ENCODE peak calls at places on chromosome 7, in seven cellular contexts. I, R, G, Q, P, O and J are unnamed samples.

GRCh38 chr7:76364198-76364584 is 5.4 kb upstream of the YWHAG start:
- DNase-seq in P (peak), R (peak), G (peak), Q (no peak), O (peak), I (no peak), J (no peak)

GRCh38 chr7:55484241-55484640 is 88.1 kb downstream of the VOPP1 start:
- DNase-seq in P (no peak), O (no peak), Q (no peak), I (no peak), R (no peak), G (no peak), J (no peak)

GRCh38 chr7:157565981-157566630 is 229.3 kb downstream of the DNAJB6 start:
- DNase-seq in I (peak), P (no peak), R (no peak), O (no peak), Q (no peak), G (no peak), J (no peak)

GRCh38 chr7:24718431-24718831 is 38.8 kb downstream of the GSDME start:
- DNase-seq in Q (no peak), G (no peak), I (peak), R (no peak), P (no peak), O (no peak), J (no peak)

GRCh38 chr7:157463245-157463644 is 126.4 kb downstream of the DNAJB6 start:
- DNase-seq in G (no peak), R (no peak), O (no peak), P (no peak), I (no peak), Q (no peak), J (no peak)

GRCh38 chr7:90408142-90408541 is 4.9 kb downstream of the CLDN12 start:
- DNase-seq in I (no peak), R (no peak), G (no peak), Q (no peak), P (no peak), O (no peak), J (no peak)

GRCh38 chr7:90945104-90945752 is 319.0 kb upstream of the FZD1 start:
- DNase-seq in I (no peak), R (peak), P (no peak), Q (no peak), G (peak), O (peak), J (no peak)

GRCh38 chr7:138861051-138861450 is 63.1 kb upstream of the ATP6V0A4 start:
- DNase-seq in G (no peak), P (no peak), R (no peak), O (no peak), Q (no peak), I (no peak), J (no peak)

GRCh38 chr7:103532955-103533354 is 86.9 kb upstream of the SLC26A5 start:
- DNase-seq in O (no peak), Q (no peak), P (no peak), R (no peak), I (no peak), G (no peak), J (no peak)

GRCh38 chr7:32266932-32267475 is 196.8 kb upstream of the PDE1C start:
- DNase-seq in I (peak), O (no peak), G (no peak), Q (no peak), P (no peak), R (no peak), J (no peak)

GRCh38 chr7:114175140-114175539 is 239.5 kb upstream of the FOXP2 start:
- DNase-seq in I (no peak), O (peak), G (peak), P (no peak), R (no peak), Q (no peak), J (no peak)

GRCh38 chr7:74083117-74083876 is at the start of gene LIMK1:
- DNase-seq in Q (peak), P (peak), I (peak), G (peak), O (peak), R (peak), J (peak)

GRCh38 chr7:74083928-74084721 is 521 bp downstream of the LIMK1 start:
- DNase-seq in R (no peak), I (no peak), O (peak), P (peak), G (peak), Q (peak), J (peak)

GRCh38 chr7:74084722-74085578 is 1.3 kb downstream of the LIMK1 start:
- DNase-seq in G (no peak), I (no peak), R (no peak), Q (no peak), O (no peak), P (no peak), J (no peak)

GRCh38 chr7:74078461-74078860 is 5.1 kb upstream of the LIMK1 start:
- DNase-seq in I (no peak), R (no peak), O (no peak), Q (no peak), P (no peak), G (no peak), J (no peak)

DNA sequence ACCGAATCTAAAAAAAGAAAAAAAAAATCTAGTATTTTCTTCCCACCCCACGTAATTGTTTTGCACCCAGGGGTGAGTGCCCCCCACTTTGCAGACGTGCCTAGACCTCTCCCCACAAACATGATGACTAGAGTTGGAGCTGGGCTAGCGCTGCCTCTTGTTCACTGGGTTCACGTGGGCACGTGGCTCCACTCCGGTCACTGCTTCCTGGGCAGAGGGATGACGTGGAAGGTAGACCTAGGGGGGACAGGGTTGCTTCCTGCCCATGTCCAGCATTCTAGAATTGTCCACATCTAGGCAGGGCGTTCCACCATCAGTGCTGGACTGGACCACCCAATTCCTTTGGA is 861 bp upstream of the LIMK1 start:
- DNase-seq in P (no peak), G (no peak), I (no peak), R (no peak), O (no peak), Q (no peak), J (no peak)
- H3K4me3 ChIP-seq in P (no peak), G (no peak), I (peak), R (no peak), O (no peak), Q (no peak), J (peak)

GRCh38 chr7:7971308-7972040 is 2.9 kb downstream of the GLCCI1 start:
- DNase-seq in G (no peak), Q (no peak), O (no peak), I (no peak), R (no peak), P (no peak), J (no peak)
- H3K4me3 ChIP-seq in G (no peak), Q (peak), O (no peak), I (peak), R (peak), P (no peak), J (peak)

GRCh38 chr7:25967278-25968204 is 184.5 kb upstream of the NFE2L3 start:
- DNase-seq in G (no peak), O (no peak), R (no peak), I (no peak), P (no peak), Q (no peak), J (no peak)

GRCh38 chr7:25965405-25966123 is 186.4 kb upstream of the NFE2L3 start:
- DNase-seq in P (peak), I (no peak), O (peak), R (no peak), G (no peak), Q (no peak), J (no peak)

GRCh38 chr7:25968205-25968993 is 183.6 kb upstream of the NFE2L3 start:
- DNase-seq in P (no peak), R (no peak), I (no peak), O (no peak), G (no peak), Q (no peak), J (no peak)

GRCh38 chr7:25964483-25964961 is 187.5 kb upstream of the NFE2L3 start:
- DNase-seq in I (no peak), R (no peak), P (no peak), Q (no peak), O (no peak), G (no peak), J (no peak)

GRCh38 chr7:25966469-25966868 is 185.5 kb upstream of the NFE2L3 start:
- DNase-seq in O (no peak), R (no peak), Q (no peak), P (no peak), G (no peak), I (no peak), J (no peak)
- H3K4me3 ChIP-seq in O (no peak), R (no peak), Q (no peak), P (no peak), G (no peak), I (no peak), J (no peak)

GRCh38 chr7:2507917-2508306 is 11.7 kb upstream of the LFNG start:
- DNase-seq in P (no peak), O (no peak), G (no peak), I (no peak), R (no peak), Q (no peak), J (no peak)
- H3K4me3 ChIP-seq in P (no peak), O (no peak), G (no peak), I (no peak), R (no peak), Q (no peak), J (no peak)

DNA sequence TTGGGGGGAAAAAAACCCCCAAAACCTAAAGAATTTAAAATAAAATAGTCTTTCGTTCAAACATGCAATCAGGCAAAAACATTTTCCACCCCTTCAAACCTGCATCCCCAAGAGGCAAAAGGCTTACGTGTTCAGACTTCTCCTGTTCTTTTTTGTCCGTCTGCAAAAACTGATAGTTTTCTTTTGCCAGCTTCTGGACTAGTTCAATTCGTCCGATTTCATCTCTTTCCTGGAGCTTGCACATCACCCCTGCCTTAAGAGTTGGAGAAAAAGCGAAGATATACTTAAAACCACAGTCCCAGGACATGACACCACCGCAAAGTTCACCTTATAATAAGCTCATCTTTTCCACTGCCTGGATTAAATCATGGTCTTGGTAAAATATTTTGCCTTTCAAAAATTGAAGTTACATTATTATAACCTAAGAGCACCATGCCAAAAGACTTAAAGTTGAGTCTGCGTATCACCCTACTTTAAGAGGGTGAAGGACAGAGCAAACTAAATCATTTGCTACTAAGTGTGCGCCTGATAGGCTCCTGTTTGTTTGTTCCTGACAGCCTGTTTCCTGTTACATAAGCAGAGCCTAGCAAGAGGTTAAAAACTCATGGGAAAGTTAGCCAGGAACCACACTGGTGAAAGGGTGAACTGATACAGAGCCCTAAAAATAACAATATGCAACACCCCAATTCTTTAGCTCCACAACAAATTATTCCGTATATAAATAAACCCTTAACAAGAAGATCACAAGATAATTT is 137.0 kb downstream of the RAPGEF5 start:
- DNase-seq in I (no peak), Q (no peak), P (no peak), O (no peak), R (no peak), G (no peak), J (no peak)
- H3K4me3 ChIP-seq in I (no peak), Q (no peak), P (no peak), O (no peak), R (peak), G (no peak), J (no peak)